ENCODE peak calls at places on chromosome 10, in seven cellular contexts. B is lung, W is mammary epithelial cell, O is esophagus squamous epithelium, M is thoracic aorta, A is HL-60, G is sigmoid colon. E is an unnamed sample.

GRCh38 chr10:97328646-97329453 is 5.7 kb downstream of the FRAT2 start:
- DNase-seq in B (no peak), W (no peak), O (no peak), M (no peak), A (no peak), G (no peak), E (no peak)

GRCh38 chr10:61904711-61905445 is 3.4 kb downstream of the ARID5B start:
- DNase-seq in B (no peak), W (peak; percentile 90), O (no peak), M (no peak), A (no peak), G (no peak), E (peak; percentile 52)

GRCh38 chr10:77920495-77920894 is 6.1 kb downstream of the DLG5 start:
- DNase-seq in B (no peak), W (no peak), O (no peak), M (no peak), A (no peak), G (no peak), E (no peak)

GRCh38 chr10:60139798-60140566 is 233.6 kb upstream of the CCDC6 start:
- DNase-seq in B (no peak), W (peak; percentile 49), O (no peak), M (no peak), A (no peak), G (no peak), E (peak; percentile 14)

GRCh38 chr10:91162050-91162494 is 58.4 kb upstream of the PCGF5 start:
- DNase-seq in B (no peak), W (no peak), O (no peak), M (no peak), A (no peak), G (no peak), E (no peak)

GRCh38 chr10:4199196-4199595 is 414.2 kb upstream of the KLF6 start:
- DNase-seq in B (no peak), W (peak; percentile 73), O (no peak), M (no peak), A (no peak), G (no peak), E (no peak)

GRCh38 chr10:61063035-61063434 is 119.0 kb upstream of the RHOBTB1 start:
- DNase-seq in B (no peak), W (no peak), O (no peak), M (no peak), A (no peak), G (no peak), E (no peak)

GRCh38 chr10:97016728-97017473 is 168.9 kb downstream of the SLIT1 start:
- DNase-seq in B (no peak), W (no peak), O (no peak), M (no peak), A (no peak), G (no peak), E (no peak)

GRCh38 chr10:80100861-80101695 is 22.6 kb downstream of the TMEM254 start:
- DNase-seq in B (no peak), W (peak; percentile 83), O (no peak), M (no peak), A (no peak), G (no peak), E (no peak)

GRCh38 chr10:68938117-68938516 is 17.9 kb upstream of the DDX21 start:
- DNase-seq in B (no peak), W (no peak), O (no peak), M (no peak), A (no peak), G (no peak), E (no peak)

GRCh38 chr10:113844091-113844490 is 9.8 kb downstream of the DCLRE1A start:
- DNase-seq in B (no peak), W (no peak), O (no peak), M (no peak), A (peak; percentile 10), G (no peak), E (no peak)

GRCh38 chr10:51724038-51724437 is 24.6 kb upstream of the CSTF2T start:
- DNase-seq in B (no peak), W (no peak), O (no peak), M (no peak), A (no peak), G (no peak), E (no peak)

GRCh38 chr10:3067045-3067858 is at the start of gene PFKP:
- DNase-seq in B (no peak), W (peak; percentile 39), O (no peak), M (no peak), A (peak; percentile 9), G (peak; percentile 71), E (no peak)

GRCh38 chr10:133357293-133358151 is at the start of gene FUOM:
- DNase-seq in B (no peak), W (no peak), O (no peak), M (no peak), A (peak; percentile 73), G (no peak), E (no peak)

GRCh38 chr10:102410427-102411073 is 8.0 kb downstream of the PSD start:
- DNase-seq in B (no peak), W (no peak), O (no peak), M (no peak), A (no peak), G (peak; percentile 88), E (no peak)
- H3K4me3 ChIP-seq in B (no peak overlapping the region), W (no peak overlapping the region), O (no peak overlapping the region), M (peak overlapping the region; percentile 44), A (peak overlapping the region; percentile 30), G (peak overlapping the region; percentile 77), E (peak overlapping the region; percentile 28)

GRCh38 chr10:72062832-72063702 is 25.3 kb downstream of the SPOCK2 start:
- DNase-seq in B (no peak), W (no peak), O (no peak), M (no peak), A (no peak), G (no peak), E (no peak)

GRCh38 chr10:72061930-72062329 is 26.4 kb downstream of the SPOCK2 start:
- DNase-seq in B (no peak), W (no peak), O (no peak), M (no peak), A (no peak), G (no peak), E (no peak)

GRCh38 chr10:72062341-72062740 is 26.0 kb downstream of the SPOCK2 start:
- DNase-seq in B (no peak), W (no peak), O (no peak), M (no peak), A (no peak), G (no peak), E (no peak)

GRCh38 chr10:72059843-72060822 is 28.2 kb downstream of the SPOCK2 start:
- DNase-seq in B (no peak), W (no peak), O (no peak), M (no peak), A (no peak), G (no peak), E (no peak)

GRCh38 chr10:72061491-72061890 is 26.9 kb downstream of the SPOCK2 start:
- DNase-seq in B (no peak), W (no peak), O (no peak), M (no peak), A (no peak), G (no peak), E (no peak)
- TF ChIP-seq CTCF in B (no peak), W (no peak), O (no peak), M (no peak), A (no peak), G (no peak), E (peak; percentile 25)

GRCh38 chr10:94524146-94524545 is 21.4 kb upstream of the HELLS start:
- DNase-seq in B (no peak), W (peak; percentile 82), O (no peak), M (no peak), A (no peak), G (no peak), E (peak; percentile 69)
- H3K4me3 ChIP-seq in B (no peak overlapping the region), W (no peak overlapping the region), O (no peak overlapping the region), M (no peak overlapping the region), A (no peak overlapping the region), G (no peak overlapping the region), E (no peak overlapping the region)

DNA sequence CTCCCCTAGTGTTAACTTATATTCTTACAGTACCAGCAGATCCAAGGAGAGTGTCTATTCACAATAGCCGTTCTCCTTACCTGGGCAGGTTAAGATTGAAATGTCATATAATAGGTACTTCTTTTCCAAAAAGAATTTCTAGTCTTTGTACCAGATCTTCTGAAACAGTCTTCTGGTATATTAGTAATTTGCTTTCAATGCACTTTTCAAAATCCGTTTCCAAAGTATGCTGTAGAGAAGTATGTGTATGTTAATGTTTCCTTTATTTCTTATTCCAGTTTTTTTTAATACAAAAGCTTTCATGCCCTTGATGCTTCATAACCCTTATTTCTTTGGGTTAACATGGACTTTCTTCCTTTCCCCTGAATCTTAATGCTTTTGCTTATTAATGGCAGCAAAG is 188.2 kb downstream of the MLLT10 start:
- DNase-seq in B (no peak), W (no peak), O (no peak), M (no peak), A (no peak), G (no peak), E (no peak)
- TF ChIP-seq CTCF in B (no peak), W (no peak), O (no peak), M (no peak), A (no peak), G (no peak), E (no peak)

DNA sequence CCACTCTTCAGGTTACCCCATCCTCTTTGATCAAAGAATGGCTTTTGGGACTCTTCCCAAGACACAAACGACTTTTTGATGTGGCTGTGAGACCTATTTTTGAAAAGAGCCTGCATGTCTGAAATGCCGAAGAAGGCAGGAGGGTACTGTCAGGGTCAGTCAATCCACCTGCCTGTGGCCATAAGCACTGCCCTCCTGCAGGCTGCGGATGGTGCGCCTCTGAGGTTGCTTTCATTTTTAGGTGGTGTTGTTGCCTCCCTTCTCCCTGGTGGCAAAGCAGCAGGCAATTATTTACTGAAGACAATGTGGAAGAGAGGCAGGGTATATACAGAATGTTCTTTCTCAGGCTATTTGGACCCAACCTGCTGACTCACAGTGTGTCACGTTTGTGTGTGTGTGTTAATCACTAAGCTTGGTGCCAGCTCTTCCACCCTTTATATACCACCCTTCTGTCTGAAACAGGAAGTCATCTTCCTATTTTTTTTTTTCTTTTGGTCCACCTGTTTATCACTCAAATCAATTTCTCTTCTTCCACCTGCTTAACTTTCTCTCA is 1421.2 kb upstream of the CELF2 start:
- DNase-seq in B (no peak), W (no peak), O (no peak), M (no peak), A (no peak), G (no peak), E (no peak)
- H3K4me3 ChIP-seq in B (no peak overlapping the region), W (no peak overlapping the region), O (no peak overlapping the region), M (no peak overlapping the region), A (no peak overlapping the region), G (no peak overlapping the region), E (no peak overlapping the region)

E was measured in AG09309.